ENCODE peak calls at places on chromosomes 16 and 17, in ten cellular contexts. P is neural progenitor cell; N is ELR; A is aorta; C is fibroblast of the conjunctiva; E is activated T-cell treated with anti-CD3 and anti-CD28 coated beads for 48 hours; M is stimulated activated CD4-positive, alpha-beta T cell treated with anti-CD3 and anti-CD28 coated beads, Interleukin-1b, Interleukin-23, amount 100 ng/mL, for 24 hours; H is activated CD8-positive, alpha-beta memory T cell treated with anti-CD3 and anti-CD28 coated beads, Interleukin-2, amount 10 ng/mL, durations not matched to agents 7 days and 5 days; Y is D721Med; S is endothelial cell. V is an unnamed sample.

GRCh38 chr17:27269978-27270377 is 23.9 kb upstream of the WSB1 start:
- DNase-seq in H (no peak), A (no peak), S (no peak), C (no peak), P (no peak), N (no peak), E (no peak), Y (no peak), M (no peak), V (no peak)

GRCh38 chr17:81381632-81382577 is 13.4 kb upstream of the BAHCC1 start:
- DNase-seq in E (no peak), M (no peak), P (no peak), S (no peak), Y (no peak), A (no peak), H (no peak), C (no peak), N (no peak), V (no peak)

GRCh38 chr17:20300399-20301037 is 166.8 kb downstream of the LGALS9B start:
- DNase-seq in A (no peak), Y (no peak), S (no peak), H (no peak), N (peak), M (no peak), P (no peak), C (no peak), E (no peak), V (no peak)

GRCh38 chr17:81194941-81195901 is 27.5 kb downstream of the CEP131 start:
- DNase-seq in C (no peak), E (no peak), N (no peak), H (no peak), A (no peak), M (no peak), S (no peak), P (no peak), Y (no peak), V (no peak)

GRCh38 chr17:68377771-68378201 is 79.5 kb downstream of the WIPI1 start:
- DNase-seq in H (no peak), P (peak), E (no peak), C (no peak), N (no peak), M (no peak), Y (no peak), S (no peak), A (no peak), V (no peak)

GRCh38 chr16:23974223-23974622 is 138.4 kb downstream of the PRKCB start:
- DNase-seq in P (peak), E (no peak), A (no peak), C (no peak), N (no peak), Y (no peak), M (no peak), S (peak), H (no peak), V (peak)

GRCh38 chr16:78252757-78253156 is 153.3 kb downstream of the WWOX start:
- DNase-seq in A (no peak), H (no peak), Y (no peak), E (no peak), N (no peak), S (no peak), C (no peak), M (no peak), P (no peak), V (no peak)

GRCh38 chr17:44556854-44557606 is at the start of gene FZD2:
- DNase-seq in E (peak), M (no peak), Y (peak), C (peak), S (peak), H (peak), N (peak), P (peak), A (peak), V (peak)

GRCh38 chr16:68074850-68075249 is 10.3 kb upstream of the NFATC3 start:
- DNase-seq in N (no peak), C (no peak), A (no peak), S (no peak), E (no peak), Y (no peak), P (no peak), M (no peak), H (peak), V (no peak)

GRCh38 chr16:85625485-85626117 is 12.5 kb downstream of the GSE1 start:
- DNase-seq in N (no peak), P (no peak), H (no peak), E (no peak), A (no peak), S (no peak), C (no peak), M (no peak), Y (no peak), V (no peak)

GRCh38 chr17:60423865-60424264 is 1.6 kb downstream of the CHCT1 start:
- DNase-seq in N (no peak), C (no peak), H (no peak), Y (no peak), M (no peak), P (no peak), E (no peak), S (no peak), A (no peak), V (no peak)

GRCh38 chr16:57893559-57894389 is 77.2 kb downstream of the CNGB1 start:
- DNase-seq in Y (no peak), C (peak), A (no peak), M (no peak), S (no peak), N (peak), P (no peak), H (no peak), E (no peak), V (no peak)

GRCh38 chr16:89922477-89922883 is 662 bp upstream of the TUBB3 start:
- DNase-seq in E (no peak), S (peak), C (peak), Y (no peak), A (peak), H (peak), M (no peak), P (peak), N (peak), V (peak)

GRCh38 chr17:67532326-67532871 is 155.3 kb downstream of the PITPNC1 start:
- DNase-seq in C (no peak), P (no peak), M (no peak), N (no peak), S (no peak), Y (no peak), E (no peak), H (no peak), A (no peak), V (no peak)

GRCh38 chr17:79520134-79520892 is 90.5 kb downstream of the RBFOX3 start:
- DNase-seq in Y (no peak), M (no peak), C (no peak), H (no peak), E (no peak), P (no peak), S (no peak), A (no peak), N (no peak), V (no peak)

GRCh38 chr17:8832711-8833352 is 33.7 kb upstream of the MFSD6L start:
- DNase-seq in S (peak), P (peak), Y (no peak), A (no peak), M (no peak), E (peak), C (no peak), H (no peak), N (no peak), V (peak)

GRCh38 chr16:55116165-55116894 is 185.7 kb downstream of the IRX5 start:
- DNase-seq in H (no peak), E (no peak), C (no peak), N (peak), P (no peak), S (no peak), M (no peak), A (no peak), Y (no peak), V (no peak)

GRCh38 chr16:84617068-84617630 is 729 bp downstream of the COTL1 start:
- DNase-seq in A (peak), M (no peak), H (peak), S (no peak), C (no peak), E (no peak), Y (no peak), P (peak), N (peak), V (no peak)

GRCh38 chr17:77441130-77441920 is 300.6 kb downstream of the SEC14L1 start:
- DNase-seq in E (no peak), P (no peak), S (no peak), N (no peak), C (no peak), A (no peak), H (peak), Y (no peak), M (no peak), V (no peak)

GRCh38 chr17:28547623-28548416 is 4.6 kb downstream of the UNC119 start:
- DNase-seq in P (peak), M (no peak), E (peak), A (peak), Y (no peak), S (peak), C (peak), H (peak), N (peak), V (peak)

GRCh38 chr16:68072038-68072695 is 13.0 kb upstream of the NFATC3 start:
- DNase-seq in S (no peak), M (no peak), E (no peak), N (peak), Y (no peak), A (peak), C (no peak), P (no peak), H (peak), V (no peak)

GRCh38 chr17:77640916-77641605 is 317.4 kb upstream of the TNRC6C start:
- DNase-seq in Y (no peak), C (no peak), N (no peak), H (no peak), P (no peak), E (no peak), S (no peak), A (peak), M (no peak), V (no peak)

GRCh38 chr16:8299635-8300034 is 290.7 kb downstream of the TMEM114 start:
- DNase-seq in N (no peak), A (no peak), Y (no peak), C (no peak), S (no peak), H (no peak), E (no peak), M (no peak), P (no peak), V (no peak)

GRCh38 chr17:48814504-48814903 is 2.5 kb downstream of the TTLL6 start:
- DNase-seq in S (peak), P (peak), Y (peak), A (no peak), M (peak), C (no peak), H (peak), E (no peak), N (peak), V (peak)

GRCh38 chr17:37671028-37671812 is 28.0 kb upstream of the DDX52 start:
- DNase-seq in A (no peak), H (no peak), C (no peak), E (no peak), M (no peak), N (peak), P (no peak), S (no peak), Y (no peak), V (no peak)

GRCh38 chr16:81076566-81077076 is 417 bp downstream of the C16orf46 start:
- DNase-seq in A (peak), N (peak), H (peak), E (peak), S (peak), C (peak), M (peak), P (peak), Y (peak), V (peak)

GRCh38 chr16:71780521-71781089 is 28.0 kb downstream of the AP1G1 start:
- DNase-seq in H (no peak), M (no peak), N (no peak), Y (no peak), A (no peak), P (no peak), E (no peak), S (no peak), C (no peak), V (no peak)

GRCh38 chr17:65139045-65139764 is 2.0 kb downstream of the RGS9 start:
- DNase-seq in C (no peak), P (no peak), Y (no peak), N (no peak), S (no peak), A (no peak), E (no peak), H (no peak), M (no peak), V (no peak)

GRCh38 chr17:60524463-60525346 is 1.3 kb downstream of the APPBP2 start:
- DNase-seq in C (no peak), M (no peak), S (no peak), Y (no peak), E (no peak), N (peak), A (no peak), P (no peak), H (no peak), V (no peak)

GRCh38 chr17:81885869-81886548 is 5.4 kb downstream of the ALYREF start:
- DNase-seq in S (no peak), N (peak), C (no peak), A (peak), P (no peak), E (no peak), Y (no peak), H (no peak), M (no peak), V (no peak)